ENCODE peak calls at places on chromosomes 5 and 9, in ten cellular contexts. H, D, W, L, Z, E, I, T, X and S are unnamed samples.
A peak's percentile ranks its signal among the peaks of the same experiment; 100 is the strongest.

GRCh38 chr9:22683393-22684075 is 236.9 kb downstream of the DMRTA1 start:
- DNase-seq in H (no peak), D (no peak), W (no peak), L (peak; percentile 93), Z (no peak), E (peak; percentile 69), I (no peak), T (no peak), X (peak; percentile 79), S (peak; percentile 27)

GRCh38 chr5:142913728-142914338 is 143.7 kb downstream of the ARHGAP26 start:
- DNase-seq in H (no peak), D (no peak), W (no peak), L (no peak), Z (no peak), E (no peak), I (no peak), T (no peak), X (peak; percentile 91), S (no peak)

GRCh38 chr9:12891588-12891987 is 116.8 kb downstream of the LURAP1L start:
- DNase-seq in H (no peak), D (no peak), W (no peak), L (no peak), Z (no peak), E (no peak), I (no peak), T (no peak), X (no peak), S (no peak)

GRCh38 chr9:129320575-129321311 is 142.7 kb upstream of the IER5L start:
- DNase-seq in H (peak; percentile 52), D (peak; percentile 84), W (peak; percentile 87), L (peak; percentile 90), Z (peak; percentile 45), E (peak; percentile 88), I (peak; percentile 29), T (no peak), X (peak; percentile 48), S (no peak)

GRCh38 chr5:77180167-77181081 is 30.1 kb upstream of the PDE8B start:
- DNase-seq in H (peak; percentile 63), D (peak; percentile 88), W (peak; percentile 43), L (peak; percentile 40), Z (peak; percentile 56), E (no peak), I (no peak), T (no peak), X (no peak), S (no peak)

GRCh38 chr9:1083325-1083913 is 33.3 kb downstream of the DMRT2 start:
- DNase-seq in H (peak; percentile 8), D (peak; percentile 81), W (no peak), L (peak; percentile 44), Z (no peak), E (peak; percentile 12), I (no peak), T (no peak), X (peak; percentile 64), S (no peak)

GRCh38 chr5:177265395-177265794 is 38.1 kb downstream of the RAB24 start:
- DNase-seq in H (no peak), D (no peak), W (no peak), L (no peak), Z (no peak), E (no peak), I (no peak), T (no peak), X (no peak), S (no peak)

GRCh38 chr5:161851691-161852299 is 3.9 kb downstream of the GABRA1 start:
- DNase-seq in H (no peak), D (no peak), W (peak; percentile 5), L (peak; percentile 2), Z (no peak), E (no peak), I (no peak), T (no peak), X (peak; percentile 6), S (no peak)

GRCh38 chr5:102651466-102651865 is 103.6 kb upstream of the PAM start:
- DNase-seq in H (no peak), D (no peak), W (no peak), L (peak; percentile 25), Z (no peak), E (no peak), I (no peak), T (no peak), X (peak; percentile 14), S (no peak)

GRCh38 chr9:102950341-102950740 is 44.8 kb upstream of the CYLC2 start:
- DNase-seq in H (no peak), D (no peak), W (no peak), L (no peak), Z (no peak), E (no peak), I (no peak), T (no peak), X (no peak), S (no peak)

GRCh38 chr9:121975801-121976277 is 117.3 kb downstream of the TTLL11 start:
- DNase-seq in H (peak; percentile 67), D (no peak), W (peak; percentile 76), L (peak; percentile 72), Z (peak; percentile 88), E (peak; percentile 71), I (no peak), T (peak; percentile 43), X (peak; percentile 80), S (no peak)

GRCh38 chr9:5688109-5688508 is 59.2 kb downstream of the RIC1 start:
- DNase-seq in H (no peak), D (no peak), W (no peak), L (no peak), Z (no peak), E (no peak), I (no peak), T (no peak), X (peak; percentile 14), S (no peak)

GRCh38 chr9:12613071-12613470 is 80.1 kb upstream of the TYRP1 start:
- DNase-seq in H (no peak), D (no peak), W (no peak), L (no peak), Z (no peak), E (no peak), I (no peak), T (no peak), X (no peak), S (no peak)

GRCh38 chr5:67752357-67752708 is 463.2 kb upstream of the PIK3R1 start:
- DNase-seq in H (no peak), D (no peak), W (no peak), L (no peak), Z (no peak), E (no peak), I (no peak), T (no peak), X (no peak), S (no peak)

GRCh38 chr9:98998441-98999151 is 54.9 kb downstream of the COL15A1 start:
- DNase-seq in H (peak; percentile 85), D (peak; percentile 96), W (peak; percentile 78), L (peak; percentile 92), Z (peak; percentile 54), E (peak; percentile 88), I (peak; percentile 50), T (peak; percentile 54), X (peak; percentile 56), S (no peak)
- H3K4me3 ChIP-seq in H (no peak overlapping the region), D (no peak overlapping the region), W (no peak overlapping the region), L (peak overlapping the region; percentile 44), Z (no peak overlapping the region), E (peak overlapping the region; percentile 20), I (no peak overlapping the region), T (no peak overlapping the region), X (no peak overlapping the region), S (no peak overlapping the region)

GRCh38 chr9:136343884-136344269 is 16.5 kb downstream of the GPSM1 start:
- DNase-seq in H (no peak), D (no peak), W (no peak), L (no peak), Z (no peak), E (no peak), I (no peak), T (no peak), X (no peak), S (no peak)

GRCh38 chr9:136344544-136345280 is 17.4 kb downstream of the GPSM1 start:
- DNase-seq in H (no peak), D (no peak), W (no peak), L (no peak), Z (no peak), E (no peak), I (no peak), T (no peak), X (no peak), S (no peak)

GRCh38 chr9:136341769-136342168 is 14.4 kb downstream of the GPSM1 start:
- DNase-seq in H (no peak), D (no peak), W (no peak), L (no peak), Z (no peak), E (no peak), I (no peak), T (no peak), X (no peak), S (no peak)

GRCh38 chr9:136342191-136343120 is 15.1 kb downstream of the GPSM1 start:
- DNase-seq in H (peak; percentile 96), D (peak; percentile 93), W (peak; percentile 91), L (peak; percentile 64), Z (peak; percentile 76), E (peak; percentile 43), I (peak; percentile 43), T (no peak), X (peak; percentile 80), S (no peak)

GRCh38 chr9:136343121-136343883 is 16.0 kb downstream of the GPSM1 start:
- DNase-seq in H (peak; percentile 70), D (no peak), W (no peak), L (no peak), Z (no peak), E (no peak), I (no peak), T (no peak), X (no peak), S (no peak)
- H3K4me3 ChIP-seq in H (peak overlapping the region; percentile 43), D (no peak overlapping the region), W (no peak overlapping the region), L (no peak overlapping the region), Z (no peak overlapping the region), E (no peak overlapping the region), I (no peak overlapping the region), T (no peak overlapping the region), X (no peak overlapping the region), S (no peak overlapping the region)

GRCh38 chr9:134644715-134645606 is 3.4 kb downstream of the COL5A1 start:
- DNase-seq in H (peak; percentile 29), D (peak; percentile 93), W (peak; percentile 87), L (peak; percentile 98), Z (peak; percentile 7), E (peak; percentile 99), I (no peak), T (no peak), X (peak; percentile 3), S (no peak)
- H3K4me3 ChIP-seq in H (peak overlapping the region; percentile 10), D (peak overlapping the region; percentile 36), W (no peak overlapping the region), L (peak overlapping the region; percentile 73), Z (no peak overlapping the region), E (peak overlapping the region; percentile 77), I (no peak overlapping the region), T (no peak overlapping the region), X (no peak overlapping the region), S (peak overlapping the region; percentile 9)

DNA sequence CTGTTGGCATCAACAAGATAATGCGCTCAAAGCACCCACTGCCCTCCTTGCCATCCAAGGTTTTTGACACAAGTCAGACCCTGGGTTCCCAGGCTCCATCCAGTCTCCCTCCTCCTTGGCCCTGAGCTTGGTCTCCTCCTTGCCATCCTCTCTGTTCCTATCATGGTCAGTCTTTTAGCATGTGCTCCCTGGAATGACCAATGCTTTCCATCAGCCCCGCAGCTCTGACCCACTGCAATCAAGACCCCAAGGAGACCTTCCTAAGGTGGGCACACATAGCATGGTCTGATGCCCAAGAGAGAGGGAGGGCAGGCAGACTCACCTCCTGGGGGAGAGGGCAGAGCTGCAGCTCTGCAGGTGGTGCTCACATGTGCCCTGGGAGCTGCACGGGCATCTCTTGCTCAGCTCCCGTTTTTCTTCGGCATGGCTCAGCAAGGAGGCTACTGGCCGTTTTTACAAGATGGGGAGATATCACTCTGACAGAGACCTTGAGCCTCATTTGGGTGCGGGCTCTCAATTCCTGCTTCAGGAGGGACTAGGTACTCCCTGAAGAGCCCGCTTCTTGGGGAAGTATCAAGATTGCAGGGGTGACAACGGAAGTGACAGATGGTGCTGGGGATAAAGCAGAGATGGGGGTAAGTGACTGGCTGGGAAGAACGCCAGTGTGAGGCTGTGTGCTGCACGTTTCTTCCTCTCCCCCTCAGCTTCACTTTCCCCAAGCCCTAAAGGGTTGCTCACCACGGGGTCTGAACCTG is 3.3 kb downstream of the SEPTIN8 start:
- DNase-seq in H (no peak), D (no peak), W (no peak), L (no peak), Z (no peak), E (no peak), I (no peak), T (no peak), X (no peak), S (no peak)
- H3K4me3 ChIP-seq in H (no peak overlapping the region), D (no peak overlapping the region), W (no peak overlapping the region), L (no peak overlapping the region), Z (no peak overlapping the region), E (no peak overlapping the region), I (no peak overlapping the region), T (no peak overlapping the region), X (no peak overlapping the region), S (no peak overlapping the region)